ENCODE peak calls at places on chromosomes 16 and 17, in ten cellular contexts. E, R, U, L, Y, B, X, F, S and W are unnamed samples.
A peak's percentile ranks its signal among the peaks of the same experiment; 100 is the strongest.

GRCh38 chr17:55527520-55528118 is 16.4 kb upstream of the SMIM36 start:
- DNase-seq in E (peak; percentile 41), R (no peak), U (peak; percentile 82), L (peak; percentile 27), Y (peak; percentile 55), B (peak; percentile 47), X (no peak), F (no peak), S (peak; percentile 72), W (peak; percentile 22)

GRCh38 chr17:61279476-61280145 is 120.0 kb upstream of the TBX2 start:
- DNase-seq in E (no peak), R (no peak), U (no peak), L (no peak), Y (no peak), B (no peak), X (no peak), F (no peak), S (no peak), W (no peak)

GRCh38 chr17:47280072-47280811 is 26.6 kb downstream of the ITGB3 start:
- DNase-seq in E (no peak), R (no peak), U (peak; percentile 62), L (no peak), Y (peak; percentile 55), B (no peak), X (no peak), F (no peak), S (no peak), W (no peak)

GRCh38 chr17:1880851-1881630 is 51.2 kb downstream of the RPA1 start:
- DNase-seq in E (no peak), R (no peak), U (no peak), L (no peak), Y (no peak), B (no peak), X (no peak), F (no peak), S (no peak), W (no peak)

GRCh38 chr17:60602385-60602742 is 2.4 kb downstream of the PPM1D start:
- DNase-seq in E (no peak), R (no peak), U (peak; percentile 65), L (peak; percentile 9), Y (peak; percentile 30), B (no peak), X (no peak), F (no peak), S (no peak), W (no peak)

GRCh38 chr16:30787613-30788378 is 791 bp upstream of the ZNF629 start:
- DNase-seq in E (no peak), R (no peak), U (peak; percentile 36), L (no peak), Y (no peak), B (no peak), X (no peak), F (no peak), S (peak; percentile 12), W (no peak)

GRCh38 chr17:3959295-3959899 is 4.8 kb downstream of the ATP2A3 start:
- DNase-seq in E (peak; percentile 49), R (no peak), U (peak; percentile 64), L (no peak), Y (peak; percentile 40), B (no peak), X (no peak), F (no peak), S (peak; percentile 78), W (no peak)

GRCh38 chr17:66177048-66177447 is 14.9 kb downstream of the CEP112 start:
- DNase-seq in E (no peak), R (no peak), U (no peak), L (no peak), Y (no peak), B (no peak), X (no peak), F (no peak), S (no peak), W (no peak)

GRCh38 chr17:33234930-33235685 is 58.0 kb downstream of the ASIC2 start:
- DNase-seq in E (no peak), R (no peak), U (no peak), L (peak; percentile 91), Y (peak; percentile 95), B (peak; percentile 75), X (no peak), F (peak; percentile 87), S (peak; percentile 65), W (no peak)

GRCh38 chr17:63369233-63369632 is 76.9 kb downstream of the CYB561 start:
- DNase-seq in E (no peak), R (no peak), U (no peak), L (peak; percentile 16), Y (no peak), B (no peak), X (no peak), F (no peak), S (no peak), W (no peak)

GRCh38 chr17:81885869-81886548 is 5.4 kb downstream of the ALYREF start:
- DNase-seq in E (no peak), R (no peak), U (peak; percentile 49), L (peak; percentile 94), Y (peak; percentile 84), B (no peak), X (no peak), F (no peak), S (no peak), W (no peak)

GRCh38 chr16:6104423-6104822 is 1006.8 kb upstream of the EEF2KMT start:
- DNase-seq in E (no peak), R (no peak), U (no peak), L (no peak), Y (no peak), B (no peak), X (no peak), F (no peak), S (no peak), W (no peak)

GRCh38 chr16:3576211-3576610 is 992 bp downstream of the NLRC3 start:
- DNase-seq in E (no peak), R (no peak), U (no peak), L (no peak), Y (no peak), B (no peak), X (no peak), F (no peak), S (no peak), W (no peak)

GRCh38 chr17:28969706-28970393 is 18.5 kb upstream of the PHF12 start:
- DNase-seq in E (no peak), R (no peak), U (no peak), L (no peak), Y (no peak), B (no peak), X (no peak), F (no peak), S (no peak), W (no peak)

GRCh38 chr17:1942066-1942365 is 83.1 kb downstream of the RTN4RL1 start:
- DNase-seq in E (no peak), R (no peak), U (no peak), L (no peak), Y (no peak), B (no peak), X (no peak), F (no peak), S (no peak), W (no peak)

GRCh38 chr16:3642397-3643094 is 11.9 kb upstream of the DNASE1 start:
- DNase-seq in E (peak; percentile 78), R (peak; percentile 3), U (peak; percentile 71), L (peak; percentile 82), Y (peak; percentile 53), B (no peak), X (no peak), F (no peak), S (peak; percentile 88), W (no peak)

GRCh38 chr16:14475370-14476139 is 154.5 kb downstream of the PARN start:
- DNase-seq in E (peak; percentile 54), R (no peak), U (no peak), L (peak; percentile 50), Y (peak; percentile 36), B (no peak), X (no peak), F (no peak), S (peak; percentile 60), W (no peak)

GRCh38 chr17:51257150-51258081 is 2.4 kb downstream of the MBTD1 start:
- DNase-seq in E (no peak), R (no peak), U (no peak), L (no peak), Y (no peak), B (no peak), X (no peak), F (no peak), S (no peak), W (no peak)

DNA sequence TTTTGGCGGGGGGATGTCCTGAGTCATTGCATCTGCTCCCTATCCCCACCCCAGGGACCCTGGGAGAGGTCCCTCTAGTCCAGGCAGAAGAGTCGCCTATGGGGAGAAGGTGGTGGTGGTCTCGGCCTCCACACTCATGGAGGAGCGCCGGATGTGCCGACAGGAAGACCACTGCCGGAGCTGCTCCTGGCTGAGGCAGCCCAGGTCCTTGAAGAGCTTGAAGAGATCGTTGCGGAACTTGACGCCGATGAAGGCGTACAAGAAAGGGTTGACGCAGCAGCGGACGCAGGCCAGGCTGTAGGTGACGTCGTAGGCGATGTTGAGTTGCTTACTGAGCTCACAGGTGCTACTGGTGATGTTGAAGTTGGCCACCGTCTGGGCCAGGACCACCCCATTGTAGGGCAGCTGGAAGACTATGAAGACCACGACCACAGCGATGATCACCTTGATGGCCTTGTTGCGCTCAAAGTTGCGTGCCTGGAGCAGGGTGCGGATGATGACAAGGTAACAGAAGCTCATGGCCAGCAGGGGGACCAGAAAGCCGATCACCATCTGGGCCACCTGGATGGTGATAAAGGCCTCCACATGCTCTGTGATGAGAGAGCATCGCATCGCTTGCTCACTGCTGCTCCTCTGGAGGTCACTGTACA is 10.5 kb downstream of the CCR7 start:
- DNase-seq in E (no peak), R (peak; percentile 15), U (peak; percentile 55), L (no peak), Y (no peak), B (peak; percentile 29), X (peak; percentile 27), F (no peak), S (no peak), W (peak; percentile 8)
- TF ChIP-seq CTCF in E (no peak), R (no peak), U (peak; percentile 41), L (no peak), Y (no peak), B (no peak), X (peak; percentile 1), F (no peak), S (no peak), W (no peak)

GRCh38 chr16:73057369-73058210 is 9.7 kb upstream of the ZFHX3 start:
- DNase-seq in E (peak; percentile 62), R (peak; percentile 48), U (peak; percentile 75), L (peak; percentile 42), Y (no peak), B (no peak), X (peak; percentile 67), F (no peak), S (peak; percentile 82), W (peak; percentile 53)
- TF ChIP-seq CTCF in E (peak; percentile 58), R (no peak), U (peak; percentile 57), L (peak; percentile 21), Y (peak; percentile 9), B (peak; percentile 52), X (peak; percentile 25), F (peak; percentile 22), S (peak; percentile 36), W (peak; percentile 68)

GRCh38 chr17:38561416-38562214 is 44.1 kb downstream of the SRCIN1 start:
- DNase-seq in E (no peak), R (no peak), U (peak; percentile 89), L (no peak), Y (no peak), B (no peak), X (no peak), F (no peak), S (no peak), W (no peak)
- TF ChIP-seq CTCF in E (no peak), R (no peak), U (peak; percentile 64), L (no peak), Y (no peak), B (no peak), X (no peak), F (no peak), S (no peak), W (peak; percentile 39)

GRCh38 chr16:85454171-85454883 is 158.8 kb upstream of the GSE1 start:
- DNase-seq in E (no peak), R (no peak), U (no peak), L (no peak), Y (no peak), B (no peak), X (no peak), F (no peak), S (no peak), W (no peak)
- TF ChIP-seq CTCF in E (no peak), R (no peak), U (peak; percentile 48), L (no peak), Y (no peak), B (no peak), X (no peak), F (no peak), S (no peak), W (no peak)